ENCODE peak calls at places on chromosomes 13 and 19, in five cellular contexts. A is stimulated activated CD4-positive, alpha-beta T cell treated with anti-CD3 and anti-CD28 coated beads, Interleukin-2, amount 100 ng/mL, for 24 hours; X is CD4-positive, alpha-beta T cell; W is PC-9; B is T follicular helper cell. S is an unnamed sample.

GRCh38 chr13:42836930-42837329 is 55.5 kb downstream of the FAM216B start:
- DNase-seq in A (no peak), B (no peak), X (no peak), W (no peak), S (no peak)

GRCh38 chr13:23506071-23506820 is 64.0 kb upstream of the TNFRSF19 start:
- DNase-seq in X (no peak), B (no peak), W (no peak), A (no peak), S (no peak)

GRCh38 chr13:109919715-109920375 is 133.5 kb upstream of the IRS2 start:
- DNase-seq in W (no peak), A (no peak), X (no peak), B (no peak), S (no peak)

GRCh38 chr13:99326012-99326411 is 18.8 kb upstream of the GPR183 start:
- DNase-seq in X (no peak), A (no peak), B (no peak), W (no peak), S (no peak)

GRCh38 chr13:40983725-40984669 is 35.1 kb downstream of the ELF1 start:
- DNase-seq in X (no peak), W (no peak), A (no peak), B (no peak), S (no peak)

GRCh38 chr19:4987692-4988370 is 18.9 kb downstream of the KDM4B start:
- DNase-seq in A (no peak), B (no peak), X (no peak), W (no peak), S (no peak)

GRCh38 chr19:1860133-1860775 is 3.1 kb downstream of the KLF16 start:
- DNase-seq in A (peak), W (no peak), B (peak), X (no peak), S (peak)

GRCh38 chr19:11420429-11420893 is 1.3 kb upstream of the RGL3 start:
- DNase-seq in A (no peak), B (no peak), W (no peak), X (no peak), S (no peak)

GRCh38 chr13:71866173-71867091 is 572 bp downstream of the DACH1 start:
- DNase-seq in B (no peak), X (no peak), A (peak), W (no peak), S (peak)

GRCh38 chr13:105403065-105403464 is 1132.4 kb downstream of the EFNB2 start:
- DNase-seq in B (no peak), W (peak), X (no peak), A (no peak), S (no peak)

GRCh38 chr19:12884926-12885748 is 1.9 kb downstream of the KLF1 start:
- DNase-seq in W (peak), X (peak), B (peak), A (peak), S (peak)

GRCh38 chr19:39943586-39943985 is 9.2 kb upstream of the FCGBP start:
- DNase-seq in X (no peak), W (no peak), A (no peak), B (no peak), S (no peak)

GRCh38 chr19:46040952-46041500 is at the start of gene IGFL4:
- DNase-seq in B (no peak), X (no peak), A (no peak), W (peak), S (no peak)

GRCh38 chr13:112341976-112342735 is 34.0 kb upstream of the SPACA7 start:
- DNase-seq in B (no peak), X (no peak), W (no peak), A (no peak), S (no peak)

GRCh38 chr19:17058236-17058635 is 17.0 kb downstream of the HAUS8 start:
- DNase-seq in A (no peak), B (no peak), X (no peak), W (no peak), S (no peak)

GRCh38 chr19:6654347-6655310 is 15.3 kb downstream of the TNFSF14 start:
- DNase-seq in B (no peak), A (peak), W (no peak), X (peak), S (peak)

GRCh38 chr13:113209336-113209879 is at the start of gene CUL4A:
- DNase-seq in B (peak), W (peak), A (peak), X (peak), S (peak)

GRCh38 chr19:12970070-12970820 is 869 bp downstream of the DAND5 start:
- DNase-seq in B (no peak), X (no peak), W (no peak), A (no peak), S (no peak)

GRCh38 chr13:97257228-97257755 is 35.2 kb downstream of the MBNL2 start:
- DNase-seq in A (no peak), W (peak), B (no peak), X (no peak), S (no peak)

GRCh38 chr19:47446534-47447469 is 24.9 kb downstream of the SLC8A2 start:
- DNase-seq in W (no peak), X (no peak), B (no peak), A (peak), S (no peak)

GRCh38 chr19:4208385-4209094 is 20.8 kb upstream of the EBI3 start:
- DNase-seq in W (peak), X (no peak), A (no peak), B (no peak), S (no peak)

GRCh38 chr13:100733261-100733660 is 58.7 kb upstream of the TMTC4 start:
- DNase-seq in B (no peak), A (no peak), X (no peak), W (no peak), S (no peak)

GRCh38 chr19:19654441-19654840 is 9.0 kb downstream of the ATP13A1 start:
- DNase-seq in W (no peak), B (no peak), X (no peak), A (no peak), S (no peak)

GRCh38 chr13:105170438-105170837 is 1365.0 kb downstream of the EFNB2 start:
- DNase-seq in A (no peak), X (no peak), B (no peak), W (no peak), S (no peak)

GRCh38 chr13:112719016-112719415 is 29.2 kb downstream of the ATP11A start:
- DNase-seq in X (no peak), B (no peak), W (peak), A (no peak), S (no peak)